ENCODE peak calls at places on chromosomes 12 and 14, in four cellular contexts. One of them, this sample, is unnamed.

GRCh38 chr14:103131580-103131979 is 8.3 kb downstream of the TNFAIP2 start:
- DNase-seq in AG09319: no peak
- DNase-seq in sciatic nerve: no peak
- DNase-seq in AG04449: no peak
- DNase-seq in this sample: no peak

GRCh38 chr14:68611611-68612010 is 181.3 kb downstream of the ZFP36L1 start:
- DNase-seq in AG04449: no peak
- DNase-seq in sciatic nerve: no peak
- DNase-seq in AG09319: no peak
- DNase-seq in this sample: no peak

GRCh38 chr14:85531594-85532391 is 1.8 kb downstream of the FLRT2 start:
- DNase-seq in sciatic nerve: peak; percentile 88
- DNase-seq in AG09319: peak; percentile 67
- DNase-seq in AG04449: no peak
- DNase-seq in this sample: peak; percentile 74

GRCh38 chr12:22740656-22741350 is 115.8 kb downstream of the ETNK1 start:
- DNase-seq in AG09319: no peak
- DNase-seq in AG04449: no peak
- DNase-seq in sciatic nerve: no peak
- DNase-seq in this sample: no peak

GRCh38 chr12:54222609-54223008 is 33.8 kb upstream of the SMUG1 start:
- DNase-seq in AG09319: peak; percentile 73
- DNase-seq in AG04449: peak; percentile 93
- DNase-seq in sciatic nerve: no peak
- DNase-seq in this sample: no peak

GRCh38 chr12:111846016-111846415 is 4.0 kb downstream of the MAPKAPK5 start:
- DNase-seq in sciatic nerve: no peak
- DNase-seq in AG04449: no peak
- DNase-seq in AG09319: no peak
- DNase-seq in this sample: no peak

GRCh38 chr12:56315256-56315625 is 547 bp downstream of the CNPY2 start:
- DNase-seq in AG09319: no peak
- DNase-seq in AG04449: no peak
- DNase-seq in sciatic nerve: peak; percentile 62
- DNase-seq in this sample: no peak

GRCh38 chr12:66050283-66050576 is 80.3 kb downstream of the LLPH start:
- DNase-seq in AG04449: no peak
- DNase-seq in sciatic nerve: no peak
- DNase-seq in AG09319: no peak
- DNase-seq in this sample: no peak

GRCh38 chr14:23640524-23641141 is 4.5 kb downstream of the DHRS2 start:
- DNase-seq in AG04449: peak; percentile 53
- DNase-seq in AG09319: peak; percentile 18
- DNase-seq in sciatic nerve: peak; percentile 87
- DNase-seq in this sample: no peak

GRCh38 chr12:11879306-11879705 is 191.4 kb upstream of the BCL2L14 start:
- DNase-seq in sciatic nerve: no peak
- DNase-seq in AG09319: no peak
- DNase-seq in AG04449: no peak
- DNase-seq in this sample: no peak

GRCh38 chr14:96590190-96590860 is 88.1 kb downstream of the PAPOLA start:
- DNase-seq in sciatic nerve: no peak
- DNase-seq in AG04449: no peak
- DNase-seq in AG09319: no peak
- DNase-seq in this sample: peak; percentile 3

GRCh38 chr12:13044859-13045384 is 741 bp downstream of the FAM234B start:
- DNase-seq in AG04449: no peak
- DNase-seq in sciatic nerve: no peak
- DNase-seq in AG09319: no peak
- DNase-seq in this sample: no peak

GRCh38 chr12:45775465-45775864 is 46.0 kb downstream of the ARID2 start:
- DNase-seq in sciatic nerve: no peak
- DNase-seq in AG04449: no peak
- DNase-seq in AG09319: no peak
- DNase-seq in this sample: no peak

GRCh38 chr14:54918427-54918826 is 15.8 kb upstream of the GCH1 start:
- DNase-seq in AG09319: no peak
- DNase-seq in AG04449: no peak
- DNase-seq in sciatic nerve: no peak
- DNase-seq in this sample: no peak

GRCh38 chr14:75417674-75418073 is 10.1 kb upstream of the JDP2 start:
- DNase-seq in AG09319: peak; percentile 44
- DNase-seq in AG04449: no peak
- DNase-seq in sciatic nerve: no peak
- DNase-seq in this sample: no peak